ENCODE peak calls at places on chromosome 18, in seven cellular contexts. R is adrenal gland; F is left kidney; J is fibroblast of pulmonary artery; X is WERI-Rb-1; L is activated naive CD8-positive, alpha-beta T cell treated with anti-CD3 and anti-CD28 coated beads, Interleukin-2, amount 50 U/mL, for 24 hours; U is left cardiac atrium. O is an unnamed sample.

GRCh38 chr18:79753391-79753851 is 44.3 kb upstream of the KCNG2 start:
- DNase-seq in R (no peak), F (no peak), J (no peak), X (no peak), L (no peak), U (no peak), O (no peak)

GRCh38 chr18:79493211-79493800 is 97.6 kb downstream of the NFATC1 start:
- DNase-seq in R (no peak), F (no peak), J (no peak), X (no peak), L (no peak), U (peak; percentile 15), O (no peak)

GRCh38 chr18:40867452-40867851 is 1087.6 kb upstream of the PIK3C3 start:
- DNase-seq in R (no peak), F (no peak), J (peak; percentile 90), X (no peak), L (no peak), U (no peak), O (no peak)

GRCh38 chr18:48740846-48741485 is 202.1 kb downstream of the CTIF start:
- DNase-seq in R (no peak), F (no peak), J (no peak), X (no peak), L (no peak), U (peak; percentile 67), O (no peak)

GRCh38 chr18:25827961-25828561 is 262.4 kb downstream of the SS18 start:
- DNase-seq in R (no peak), F (peak; percentile 35), J (peak; percentile 14), X (no peak), L (no peak), U (peak; percentile 33), O (no peak)

GRCh38 chr18:63578357-63578958 is 8.7 kb upstream of the SERPINB13 start:
- DNase-seq in R (peak; percentile 51), F (peak; percentile 70), J (peak; percentile 54), X (peak; percentile 59), L (peak; percentile 5), U (no peak), O (no peak)

GRCh38 chr18:13680612-13681011 is 45.7 kb downstream of the FAM210A start:
- DNase-seq in R (no peak), F (peak; percentile 62), J (no peak), X (peak; percentile 37), L (no peak), U (peak; percentile 46), O (no peak)

GRCh38 chr18:49112664-49113063 is 161.9 kb upstream of the SMAD7 start:
- DNase-seq in R (no peak), F (no peak), J (no peak), X (no peak), L (no peak), U (no peak), O (no peak)

GRCh38 chr18:22465859-22466602 is 48.3 kb upstream of the CTAGE1 start:
- DNase-seq in R (peak; percentile 80), F (peak; percentile 47), J (peak; percentile 96), X (no peak), L (no peak), U (peak; percentile 41), O (no peak)

GRCh38 chr18:77093067-77093430 is 39.5 kb downstream of the MBP start:
- DNase-seq in R (no peak), F (no peak), J (no peak), X (no peak), L (no peak), U (no peak), O (no peak)

GRCh38 chr18:74546751-74547530 is 12.6 kb downstream of the CNDP1 start:
- DNase-seq in R (no peak), F (no peak), J (peak; percentile 56), X (no peak), L (no peak), U (peak; percentile 63), O (no peak)

GRCh38 chr18:49609416-49610284 is 47.8 kb downstream of the LIPG start:
- DNase-seq in R (no peak), F (no peak), J (no peak), X (no peak), L (no peak), U (no peak), O (no peak)

O was measured in activated T-helper 9 cell treated with anti-CD3 and anti-CD28 coated beads, Interleukin-2, amount 50 U/mL, for 16 hours.